ENCODE peak calls at places on chromosome 7, in seven cellular contexts. One of them, this sample, is unnamed.

GRCh38 chr7:47046949-47047348 is 535.0 kb downstream of the TNS3 start:
- DNase-seq in cardiac muscle cell: no peak
- DNase-seq in fibroblast of pulmonary artery: no peak
- DNase-seq in heart left ventricle: no peak
- DNase-seq in endodermal cell: peak
- DNase-seq in RWPE2: no peak
- DNase-seq in breast epithelium: no peak
- DNase-seq in this sample: no peak

GRCh38 chr7:46494026-46494425 is 573.0 kb upstream of the IGFBP3 start:
- DNase-seq in heart left ventricle: no peak
- DNase-seq in fibroblast of pulmonary artery: no peak
- DNase-seq in breast epithelium: no peak
- DNase-seq in RWPE2: no peak
- DNase-seq in cardiac muscle cell: peak
- DNase-seq in endodermal cell: no peak
- DNase-seq in this sample: no peak

GRCh38 chr7:108627476-108628051 is 57.9 kb downstream of the DNAJB9 start:
- DNase-seq in breast epithelium: no peak
- DNase-seq in heart left ventricle: no peak
- DNase-seq in RWPE2: no peak
- DNase-seq in endodermal cell: no peak
- DNase-seq in cardiac muscle cell: no peak
- DNase-seq in fibroblast of pulmonary artery: no peak
- DNase-seq in this sample: no peak

GRCh38 chr7:27097686-27098492 is 2.1 kb upstream of the HOXA1 start:
- DNase-seq in heart left ventricle: no peak
- DNase-seq in breast epithelium: no peak
- DNase-seq in RWPE2: no peak
- DNase-seq in endodermal cell: peak
- DNase-seq in fibroblast of pulmonary artery: no peak
- DNase-seq in cardiac muscle cell: no peak
- DNase-seq in this sample: no peak

GRCh38 chr7:129775695-129776396 is 164.3 kb downstream of the NRF1 start:
- DNase-seq in heart left ventricle: no peak
- DNase-seq in cardiac muscle cell: no peak
- DNase-seq in fibroblast of pulmonary artery: no peak
- DNase-seq in endodermal cell: peak
- DNase-seq in RWPE2: no peak
- DNase-seq in breast epithelium: no peak
- DNase-seq in this sample: no peak

GRCh38 chr7:135375908-135376699 is 133.8 kb downstream of the CNOT4 start:
- DNase-seq in RWPE2: no peak
- DNase-seq in fibroblast of pulmonary artery: no peak
- DNase-seq in cardiac muscle cell: no peak
- DNase-seq in breast epithelium: no peak
- DNase-seq in endodermal cell: no peak
- DNase-seq in heart left ventricle: no peak
- DNase-seq in this sample: no peak

GRCh38 chr7:26522633-26523032 is 231.0 kb downstream of the SNX10 start:
- DNase-seq in fibroblast of pulmonary artery: no peak
- DNase-seq in cardiac muscle cell: no peak
- DNase-seq in breast epithelium: no peak
- DNase-seq in heart left ventricle: no peak
- DNase-seq in endodermal cell: no peak
- DNase-seq in RWPE2: no peak
- DNase-seq in this sample: no peak

GRCh38 chr7:50954245-50954644 is 171.5 kb upstream of the GRB10 start:
- DNase-seq in endodermal cell: no peak
- DNase-seq in cardiac muscle cell: no peak
- DNase-seq in RWPE2: no peak
- DNase-seq in heart left ventricle: no peak
- DNase-seq in fibroblast of pulmonary artery: no peak
- DNase-seq in breast epithelium: no peak
- DNase-seq in this sample: no peak

GRCh38 chr7:99380032-99380822 is 5.7 kb downstream of the ARPC1B start:
- DNase-seq in fibroblast of pulmonary artery: peak
- DNase-seq in RWPE2: no peak
- DNase-seq in breast epithelium: no peak
- DNase-seq in cardiac muscle cell: peak
- DNase-seq in endodermal cell: no peak
- DNase-seq in heart left ventricle: peak
- DNase-seq in this sample: no peak

GRCh38 chr7:150383710-150384397 is 4.7 kb downstream of the ZNF775 start:
- DNase-seq in breast epithelium: no peak
- DNase-seq in cardiac muscle cell: no peak
- DNase-seq in fibroblast of pulmonary artery: no peak
- DNase-seq in endodermal cell: peak
- DNase-seq in RWPE2: no peak
- DNase-seq in heart left ventricle: no peak
- DNase-seq in this sample: peak

GRCh38 chr7:100016209-100016901 is 959 bp downstream of the ZKSCAN1 start:
- DNase-seq in fibroblast of pulmonary artery: no peak
- DNase-seq in heart left ventricle: no peak
- DNase-seq in endodermal cell: no peak
- DNase-seq in cardiac muscle cell: peak
- DNase-seq in RWPE2: no peak
- DNase-seq in breast epithelium: no peak
- DNase-seq in this sample: no peak

GRCh38 chr7:45292481-45292880 is 134.9 kb downstream of the RAMP3 start:
- DNase-seq in breast epithelium: no peak
- DNase-seq in cardiac muscle cell: peak
- DNase-seq in fibroblast of pulmonary artery: no peak
- DNase-seq in endodermal cell: no peak
- DNase-seq in heart left ventricle: peak
- DNase-seq in RWPE2: no peak
- DNase-seq in this sample: no peak

GRCh38 chr7:118496138-118496644 is 271.7 kb downstream of the ANKRD7 start:
- DNase-seq in endodermal cell: no peak
- DNase-seq in RWPE2: no peak
- DNase-seq in heart left ventricle: no peak
- DNase-seq in breast epithelium: no peak
- DNase-seq in fibroblast of pulmonary artery: no peak
- DNase-seq in cardiac muscle cell: no peak
- DNase-seq in this sample: no peak

GRCh38 chr7:130290745-130291144 is 2.2 kb upstream of the CPA4 start:
- DNase-seq in fibroblast of pulmonary artery: peak
- DNase-seq in RWPE2: no peak
- DNase-seq in cardiac muscle cell: no peak
- DNase-seq in heart left ventricle: no peak
- DNase-seq in endodermal cell: no peak
- DNase-seq in breast epithelium: no peak
- DNase-seq in this sample: no peak

GRCh38 chr7:33109758-33110238 is 594 bp upstream of the RP9 start:
- DNase-seq in heart left ventricle: no peak
- DNase-seq in endodermal cell: no peak
- DNase-seq in breast epithelium: no peak
- DNase-seq in RWPE2: no peak
- DNase-seq in cardiac muscle cell: peak
- DNase-seq in fibroblast of pulmonary artery: no peak
- DNase-seq in this sample: no peak

GRCh38 chr7:73912223-73912622 is 51.3 kb downstream of the TMEM270 start:
- DNase-seq in cardiac muscle cell: no peak
- DNase-seq in fibroblast of pulmonary artery: no peak
- DNase-seq in heart left ventricle: no peak
- DNase-seq in RWPE2: no peak
- DNase-seq in breast epithelium: no peak
- DNase-seq in endodermal cell: no peak
- DNase-seq in this sample: no peak

GRCh38 chr7:155410436-155410835 is 47.5 kb upstream of the EN2 start:
- DNase-seq in heart left ventricle: no peak
- DNase-seq in cardiac muscle cell: no peak
- DNase-seq in endodermal cell: peak
- DNase-seq in breast epithelium: no peak
- DNase-seq in fibroblast of pulmonary artery: no peak
- DNase-seq in RWPE2: no peak
- DNase-seq in this sample: no peak

GRCh38 chr7:56538541-56539429 is 422.6 kb upstream of the NUPR2 start:
- DNase-seq in breast epithelium: no peak
- DNase-seq in endodermal cell: no peak
- DNase-seq in heart left ventricle: no peak
- DNase-seq in RWPE2: no peak
- DNase-seq in fibroblast of pulmonary artery: no peak
- DNase-seq in cardiac muscle cell: no peak
- DNase-seq in this sample: no peak

GRCh38 chr7:116984917-116985316 is 31.6 kb downstream of the ST7 start:
- DNase-seq in heart left ventricle: no peak
- DNase-seq in endodermal cell: no peak
- DNase-seq in breast epithelium: no peak
- DNase-seq in RWPE2: no peak
- DNase-seq in fibroblast of pulmonary artery: peak
- DNase-seq in cardiac muscle cell: peak
- DNase-seq in this sample: no peak

GRCh38 chr7:69825031-69825681 is 226.9 kb downstream of the AUTS2 start:
- DNase-seq in fibroblast of pulmonary artery: peak
- DNase-seq in cardiac muscle cell: peak
- DNase-seq in breast epithelium: no peak
- DNase-seq in endodermal cell: no peak
- DNase-seq in heart left ventricle: no peak
- DNase-seq in RWPE2: no peak
- DNase-seq in this sample: no peak
- TF ChIP-seq CTCF in fibroblast of pulmonary artery: peak
- TF ChIP-seq CTCF in cardiac muscle cell: peak
- TF ChIP-seq CTCF in breast epithelium: no peak
- TF ChIP-seq CTCF in endodermal cell: no peak
- TF ChIP-seq CTCF in heart left ventricle: no peak
- TF ChIP-seq CTCF in RWPE2: no peak
- TF ChIP-seq CTCF in this sample: no peak

GRCh38 chr7:40058027-40058426 is 76.4 kb downstream of the MPLKIP start:
- DNase-seq in heart left ventricle: no peak
- DNase-seq in cardiac muscle cell: no peak
- DNase-seq in RWPE2: no peak
- DNase-seq in fibroblast of pulmonary artery: no peak
- DNase-seq in endodermal cell: no peak
- DNase-seq in breast epithelium: no peak
- DNase-seq in this sample: no peak

GRCh38 chr7:40058636-40059035 is 75.8 kb downstream of the MPLKIP start:
- DNase-seq in RWPE2: no peak
- DNase-seq in breast epithelium: no peak
- DNase-seq in fibroblast of pulmonary artery: no peak
- DNase-seq in heart left ventricle: no peak
- DNase-seq in endodermal cell: no peak
- DNase-seq in cardiac muscle cell: no peak
- DNase-seq in this sample: no peak

GRCh38 chr7:40059057-40059456 is 75.4 kb downstream of the MPLKIP start:
- DNase-seq in RWPE2: no peak
- DNase-seq in breast epithelium: no peak
- DNase-seq in fibroblast of pulmonary artery: no peak
- DNase-seq in cardiac muscle cell: no peak
- DNase-seq in endodermal cell: no peak
- DNase-seq in heart left ventricle: no peak
- DNase-seq in this sample: no peak

DNA sequence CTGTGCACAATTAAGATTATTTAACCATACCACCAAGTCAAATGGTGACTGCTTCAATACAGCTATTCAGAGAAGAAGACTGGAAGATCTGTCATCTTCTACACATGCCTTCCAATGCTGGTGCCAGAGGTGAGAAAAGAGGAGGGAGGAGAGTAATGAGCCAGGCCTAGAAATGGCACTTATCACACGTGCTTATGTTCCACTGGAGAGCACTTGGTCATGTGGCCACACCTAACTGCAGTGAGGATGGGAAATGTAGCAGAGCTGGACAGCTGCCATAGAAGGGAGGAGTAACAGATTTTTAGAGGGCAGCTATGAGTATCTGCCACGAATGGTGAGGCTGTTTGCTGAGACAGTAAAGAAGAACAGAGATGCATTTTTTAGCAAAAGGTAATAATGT is 77.1 kb downstream of the MPLKIP start:
- DNase-seq in breast epithelium: no peak
- DNase-seq in fibroblast of pulmonary artery: peak
- DNase-seq in heart left ventricle: peak
- DNase-seq in cardiac muscle cell: peak
- DNase-seq in endodermal cell: no peak
- DNase-seq in RWPE2: no peak
- DNase-seq in this sample: no peak
- TF ChIP-seq CTCF in breast epithelium: no peak
- TF ChIP-seq CTCF in fibroblast of pulmonary artery: no peak
- TF ChIP-seq CTCF in heart left ventricle: no peak
- TF ChIP-seq CTCF in cardiac muscle cell: no peak
- TF ChIP-seq CTCF in endodermal cell: no peak
- TF ChIP-seq CTCF in RWPE2: no peak
- TF ChIP-seq CTCF in this sample: no peak

GRCh38 chr7:836429-836828 is 4.2 kb downstream of the SUN1 start:
- DNase-seq in fibroblast of pulmonary artery: peak
- DNase-seq in heart left ventricle: peak
- DNase-seq in breast epithelium: no peak
- DNase-seq in endodermal cell: peak
- DNase-seq in RWPE2: no peak
- DNase-seq in cardiac muscle cell: peak
- DNase-seq in this sample: no peak
- TF ChIP-seq CTCF in fibroblast of pulmonary artery: peak
- TF ChIP-seq CTCF in heart left ventricle: peak
- TF ChIP-seq CTCF in breast epithelium: no peak
- TF ChIP-seq CTCF in endodermal cell: peak
- TF ChIP-seq CTCF in RWPE2: peak
- TF ChIP-seq CTCF in cardiac muscle cell: peak
- TF ChIP-seq CTCF in this sample: peak

GRCh38 chr7:137966636-137967142 is 35.2 kb downstream of the CREB3L2 start:
- DNase-seq in cardiac muscle cell: no peak
- DNase-seq in heart left ventricle: no peak
- DNase-seq in breast epithelium: no peak
- DNase-seq in fibroblast of pulmonary artery: no peak
- DNase-seq in endodermal cell: no peak
- DNase-seq in RWPE2: no peak
- DNase-seq in this sample: no peak
- TF ChIP-seq CTCF in cardiac muscle cell: no peak
- TF ChIP-seq CTCF in heart left ventricle: no peak
- TF ChIP-seq CTCF in breast epithelium: no peak
- TF ChIP-seq CTCF in fibroblast of pulmonary artery: no peak
- TF ChIP-seq CTCF in endodermal cell: no peak
- TF ChIP-seq CTCF in RWPE2: no peak
- TF ChIP-seq CTCF in this sample: no peak

GRCh38 chr7:19984231-19984632 is 210.8 kb upstream of the TMEM196 start:
- DNase-seq in RWPE2: no peak
- DNase-seq in endodermal cell: peak
- DNase-seq in breast epithelium: no peak
- DNase-seq in fibroblast of pulmonary artery: no peak
- DNase-seq in heart left ventricle: no peak
- DNase-seq in cardiac muscle cell: no peak
- DNase-seq in this sample: no peak
- TF ChIP-seq CTCF in RWPE2: no peak
- TF ChIP-seq CTCF in endodermal cell: peak
- TF ChIP-seq CTCF in breast epithelium: no peak
- TF ChIP-seq CTCF in fibroblast of pulmonary artery: no peak
- TF ChIP-seq CTCF in heart left ventricle: no peak
- TF ChIP-seq CTCF in cardiac muscle cell: no peak
- TF ChIP-seq CTCF in this sample: no peak

This sample was measured in type B pancreatic cell.